ENCODE peak calls at places on chromosome 13, in six cellular contexts. H is CD8-positive, alpha-beta memory T cell; R is EL; X is NCI-H146; Q is stimulated activated naive CD4-positive, alpha-beta T cell; S is GM04503. N is an unnamed sample.

GRCh38 chr13:23427342-23428182 is 5.9 kb downstream of the SACS start:
- DNase-seq in H (no peak), R (peak; percentile 91), X (no peak), Q (no peak), S (peak; percentile 93), N (no peak)

GRCh38 chr13:79775830-79776229 is 294.9 kb downstream of the NDFIP2 start:
- DNase-seq in H (no peak), R (peak; percentile 81), X (peak; percentile 23), Q (no peak), S (no peak), N (no peak)

GRCh38 chr13:20969182-20969581 is 66.6 kb upstream of the XPO4 start:
- DNase-seq in H (no peak), R (peak; percentile 62), X (no peak), Q (no peak), S (peak; percentile 18), N (no peak)

GRCh38 chr13:105139380-105140285 is 1395.8 kb downstream of the EFNB2 start:
- DNase-seq in H (peak; percentile 72), R (no peak), X (peak; percentile 37), Q (peak; percentile 31), S (no peak), N (peak; percentile 66)

GRCh38 chr13:114286808-114287207 is 5.4 kb downstream of the UPF3A start:
- DNase-seq in H (no peak), R (peak; percentile 87), X (no peak), Q (no peak), S (no peak), N (no peak)

GRCh38 chr13:79710376-79710775 is 229.4 kb downstream of the NDFIP2 start:
- DNase-seq in H (no peak), R (peak; percentile 88), X (peak; percentile 1), Q (no peak), S (no peak), N (no peak)

GRCh38 chr13:72403396-72404010 is 323.9 kb downstream of the MZT1 start:
- DNase-seq in H (no peak), R (peak; percentile 28), X (no peak), Q (no peak), S (no peak), N (no peak)

GRCh38 chr13:50592412-50593145 is 250.9 kb downstream of the DLEU7 start:
- DNase-seq in H (no peak), R (peak; percentile 89), X (no peak), Q (no peak), S (peak; percentile 55), N (no peak)

GRCh38 chr13:41780736-41781708 is 179.9 kb downstream of the VWA8 start:
- DNase-seq in H (no peak), R (peak; percentile 89), X (no peak), Q (no peak), S (peak; percentile 90), N (no peak)

GRCh38 chr13:75871059-75871458 is 234.9 kb downstream of the LMO7 start:
- DNase-seq in H (no peak), R (no peak), X (peak; percentile 31), Q (no peak), S (no peak), N (no peak)

GRCh38 chr13:93776936-93777335 is 550.3 kb downstream of the GPC6 start:
- DNase-seq in H (no peak), R (peak; percentile 65), X (no peak), Q (no peak), S (peak; percentile 34), N (no peak)

GRCh38 chr13:46542833-46543232 is 10.1 kb upstream of the LRCH1 start:
- DNase-seq in H (no peak), R (no peak), X (no peak), Q (no peak), S (no peak), N (no peak)

GRCh38 chr13:111897178-111897845 is 169.6 kb upstream of the SOX1 start:
- DNase-seq in H (no peak), R (no peak), X (no peak), Q (no peak), S (no peak), N (no peak)

GRCh38 chr13:113881614-113882265 is 17.9 kb upstream of the GAS6 start:
- DNase-seq in H (no peak), R (no peak), X (no peak), Q (no peak), S (no peak), N (no peak)

GRCh38 chr13:43303040-43303729 is 279.8 kb downstream of the DNAJC15 start:
- DNase-seq in H (no peak), R (peak; percentile 69), X (peak; percentile 66), Q (no peak), S (no peak), N (no peak)

GRCh38 chr13:89066868-89067466 is 1395.8 kb downstream of the SLITRK5 start:
- DNase-seq in H (peak; percentile 36), R (no peak), X (peak; percentile 61), Q (no peak), S (no peak), N (no peak)

N was measured in central memory CD4-positive, alpha-beta T cell.